ENCODE peak calls at places on chromosomes 12 and 14, in seven cellular contexts. I, Q, W, S, C, M and R are unnamed samples.

GRCh38 chr14:100898935-100899840 is 4.3 kb downstream of the RTL1 start:
- DNase-seq in I (no peak), C (peak; percentile 66), M (no peak), Q (no peak), W (no peak), S (peak; percentile 8), R (no peak)

GRCh38 chr14:21087294-21088091 is 11.0 kb downstream of the ZNF219 start:
- DNase-seq in C (peak; percentile 36), S (peak; percentile 99), W (no peak), I (peak; percentile 92), Q (peak; percentile 78), M (peak; percentile 80), R (no peak)

GRCh38 chr12:79547044-79547734 is 143.6 kb downstream of the PAWR start:
- DNase-seq in I (peak; percentile 42), C (no peak), M (no peak), S (peak; percentile 99), W (no peak), Q (no peak), R (no peak)

GRCh38 chr14:44788612-44789011 is 173.1 kb downstream of the KLHL28 start:
- DNase-seq in I (no peak), S (no peak), Q (no peak), C (no peak), M (no peak), W (no peak), R (no peak)

GRCh38 chr12:54033106-54033979 is 493 bp downstream of the HOXC5 start:
- DNase-seq in I (peak; percentile 70), S (no peak), W (no peak), Q (no peak), C (no peak), M (no peak), R (no peak)

GRCh38 chr14:91005716-91006115 is 54.7 kb downstream of the RPS6KA5 start:
- DNase-seq in I (no peak), C (no peak), W (no peak), M (no peak), S (no peak), Q (no peak), R (no peak)

GRCh38 chr14:29925736-29926135 is 1.9 kb downstream of the PRKD1 start:
- DNase-seq in W (no peak), S (peak; percentile 37), Q (no peak), C (no peak), I (peak; percentile 38), M (no peak), R (no peak)

GRCh38 chr12:71640316-71640715 is 23.3 kb downstream of the ZFC3H1 start:
- DNase-seq in S (no peak), I (no peak), M (no peak), Q (no peak), W (no peak), C (no peak), R (no peak)

GRCh38 chr12:93521225-93521854 is 51.1 kb upstream of the SOCS2 start:
- DNase-seq in S (no peak), W (no peak), M (no peak), I (peak; percentile 47), C (no peak), Q (no peak), R (no peak)

GRCh38 chr12:25590021-25590721 is 37.1 kb upstream of the LMNTD1 start:
- DNase-seq in S (no peak), C (no peak), W (no peak), Q (peak; percentile 10), I (no peak), M (no peak), R (no peak)

GRCh38 chr14:21520718-21521117 is 5.4 kb downstream of the SALL2 start:
- DNase-seq in C (no peak), M (no peak), W (no peak), S (no peak), Q (no peak), I (no peak), R (no peak)

GRCh38 chr12:902581-902980 is 46.9 kb downstream of the RAD52 start:
- DNase-seq in I (no peak), C (no peak), M (no peak), S (no peak), Q (no peak), W (no peak), R (no peak)

GRCh38 chr14:24848427-24848826 is 201.5 kb downstream of the STXBP6 start:
- DNase-seq in W (no peak), M (no peak), I (no peak), C (no peak), S (no peak), Q (no peak), R (no peak)